ENCODE peak calls at places on chromosomes 1 and 21, in five cellular contexts. One of them, this sample, is unnamed.

GRCh38 chr1:10897981-10898728 is 101.7 kb upstream of the CASZ1 start:
- DNase-seq in pancreas: no peak
- DNase-seq in adipocyte: no peak
- DNase-seq in activated gamma-delta T cell treated with anti-CD3 and anti-CD28 coated beads, Interleukin-2, amount 50 U/mL, for 16 hours: no peak
- DNase-seq in nephron progenitor cell: peak
- DNase-seq in this sample: no peak

GRCh38 chr1:247448107-247448778 is 9.7 kb downstream of the OR2B11 start:
- DNase-seq in adipocyte: peak
- DNase-seq in pancreas: peak
- DNase-seq in nephron progenitor cell: peak
- DNase-seq in activated gamma-delta T cell treated with anti-CD3 and anti-CD28 coated beads, Interleukin-2, amount 50 U/mL, for 16 hours: no peak
- DNase-seq in this sample: peak

GRCh38 chr1:54791880-54792522 is 9.1 kb downstream of the TTC22 start:
- DNase-seq in adipocyte: no peak
- DNase-seq in nephron progenitor cell: peak
- DNase-seq in activated gamma-delta T cell treated with anti-CD3 and anti-CD28 coated beads, Interleukin-2, amount 50 U/mL, for 16 hours: no peak
- DNase-seq in pancreas: peak
- DNase-seq in this sample: peak

GRCh38 chr1:192869308-192869940 is 60.6 kb downstream of the RGS2 start:
- DNase-seq in adipocyte: peak
- DNase-seq in activated gamma-delta T cell treated with anti-CD3 and anti-CD28 coated beads, Interleukin-2, amount 50 U/mL, for 16 hours: no peak
- DNase-seq in pancreas: no peak
- DNase-seq in nephron progenitor cell: no peak
- DNase-seq in this sample: no peak

GRCh38 chr1:62516600-62516999 is 79.8 kb downstream of the USP1 start:
- DNase-seq in nephron progenitor cell: no peak
- DNase-seq in adipocyte: no peak
- DNase-seq in activated gamma-delta T cell treated with anti-CD3 and anti-CD28 coated beads, Interleukin-2, amount 50 U/mL, for 16 hours: no peak
- DNase-seq in pancreas: no peak
- DNase-seq in this sample: no peak

GRCh38 chr1:65804584-65804983 is 11.9 kb downstream of the PDE4B start:
- DNase-seq in activated gamma-delta T cell treated with anti-CD3 and anti-CD28 coated beads, Interleukin-2, amount 50 U/mL, for 16 hours: no peak
- DNase-seq in pancreas: no peak
- DNase-seq in adipocyte: no peak
- DNase-seq in nephron progenitor cell: no peak
- DNase-seq in this sample: no peak

GRCh38 chr1:26353210-26353859 is 595 bp downstream of the CRYBG2 start:
- DNase-seq in activated gamma-delta T cell treated with anti-CD3 and anti-CD28 coated beads, Interleukin-2, amount 50 U/mL, for 16 hours: no peak
- DNase-seq in pancreas: no peak
- DNase-seq in nephron progenitor cell: no peak
- DNase-seq in adipocyte: no peak
- DNase-seq in this sample: no peak

GRCh38 chr21:25568230-25568629 is 39.1 kb downstream of the MRPL39 start:
- DNase-seq in pancreas: no peak
- DNase-seq in activated gamma-delta T cell treated with anti-CD3 and anti-CD28 coated beads, Interleukin-2, amount 50 U/mL, for 16 hours: no peak
- DNase-seq in nephron progenitor cell: peak
- DNase-seq in adipocyte: no peak
- DNase-seq in this sample: no peak

GRCh38 chr1:39540504-39541031 is 36.0 kb downstream of the PABPC4 start:
- DNase-seq in nephron progenitor cell: no peak
- DNase-seq in pancreas: no peak
- DNase-seq in activated gamma-delta T cell treated with anti-CD3 and anti-CD28 coated beads, Interleukin-2, amount 50 U/mL, for 16 hours: no peak
- DNase-seq in adipocyte: no peak
- DNase-seq in this sample: peak

GRCh38 chr1:171881466-171881865 is 40.2 kb downstream of the DNM3 start:
- DNase-seq in activated gamma-delta T cell treated with anti-CD3 and anti-CD28 coated beads, Interleukin-2, amount 50 U/mL, for 16 hours: no peak
- DNase-seq in nephron progenitor cell: no peak
- DNase-seq in adipocyte: no peak
- DNase-seq in pancreas: no peak
- DNase-seq in this sample: no peak

GRCh38 chr1:167564592-167564991 is 11.0 kb upstream of the CREG1 start:
- DNase-seq in activated gamma-delta T cell treated with anti-CD3 and anti-CD28 coated beads, Interleukin-2, amount 50 U/mL, for 16 hours: no peak
- DNase-seq in adipocyte: peak
- DNase-seq in nephron progenitor cell: no peak
- DNase-seq in pancreas: no peak
- DNase-seq in this sample: peak

GRCh38 chr1:206419783-206420182 is 50.5 kb upstream of the IKBKE start:
- DNase-seq in pancreas: no peak
- DNase-seq in nephron progenitor cell: no peak
- DNase-seq in adipocyte: peak
- DNase-seq in activated gamma-delta T cell treated with anti-CD3 and anti-CD28 coated beads, Interleukin-2, amount 50 U/mL, for 16 hours: no peak
- DNase-seq in this sample: peak

GRCh38 chr1:195591917-195592672 is 1016.1 kb downstream of the KCNT2 start:
- DNase-seq in activated gamma-delta T cell treated with anti-CD3 and anti-CD28 coated beads, Interleukin-2, amount 50 U/mL, for 16 hours: no peak
- DNase-seq in pancreas: no peak
- DNase-seq in nephron progenitor cell: no peak
- DNase-seq in adipocyte: peak
- DNase-seq in this sample: peak

GRCh38 chr1:183267646-183268431 is 81.8 kb downstream of the LAMC2 start:
- DNase-seq in nephron progenitor cell: no peak
- DNase-seq in adipocyte: peak
- DNase-seq in activated gamma-delta T cell treated with anti-CD3 and anti-CD28 coated beads, Interleukin-2, amount 50 U/mL, for 16 hours: no peak
- DNase-seq in pancreas: no peak
- DNase-seq in this sample: peak

GRCh38 chr1:198856601-198857000 is 217.8 kb downstream of the PTPRC start:
- DNase-seq in activated gamma-delta T cell treated with anti-CD3 and anti-CD28 coated beads, Interleukin-2, amount 50 U/mL, for 16 hours: no peak
- DNase-seq in nephron progenitor cell: no peak
- DNase-seq in pancreas: no peak
- DNase-seq in adipocyte: no peak
- DNase-seq in this sample: peak

GRCh38 chr1:25774921-25775774 is 24.8 kb upstream of the SELENON start:
- DNase-seq in adipocyte: no peak
- DNase-seq in nephron progenitor cell: no peak
- DNase-seq in pancreas: no peak
- DNase-seq in activated gamma-delta T cell treated with anti-CD3 and anti-CD28 coated beads, Interleukin-2, amount 50 U/mL, for 16 hours: peak
- DNase-seq in this sample: peak

GRCh38 chr1:202880961-202881460 is 7.9 kb downstream of the RABIF start:
- DNase-seq in nephron progenitor cell: no peak
- DNase-seq in pancreas: no peak
- DNase-seq in activated gamma-delta T cell treated with anti-CD3 and anti-CD28 coated beads, Interleukin-2, amount 50 U/mL, for 16 hours: no peak
- DNase-seq in adipocyte: no peak
- DNase-seq in this sample: no peak

GRCh38 chr1:229425564-229426159 is 8.2 kb downstream of the ACTA1 start:
- DNase-seq in activated gamma-delta T cell treated with anti-CD3 and anti-CD28 coated beads, Interleukin-2, amount 50 U/mL, for 16 hours: no peak
- DNase-seq in adipocyte: no peak
- DNase-seq in nephron progenitor cell: no peak
- DNase-seq in pancreas: no peak
- DNase-seq in this sample: no peak

GRCh38 chr1:30704765-30705509 is 18.4 kb downstream of the MATN1 start:
- DNase-seq in nephron progenitor cell: no peak
- DNase-seq in activated gamma-delta T cell treated with anti-CD3 and anti-CD28 coated beads, Interleukin-2, amount 50 U/mL, for 16 hours: no peak
- DNase-seq in adipocyte: no peak
- DNase-seq in pancreas: no peak
- DNase-seq in this sample: no peak

GRCh38 chr1:226108935-226109828 is 46.7 kb downstream of the H3-3A start:
- DNase-seq in adipocyte: no peak
- DNase-seq in pancreas: no peak
- DNase-seq in nephron progenitor cell: no peak
- DNase-seq in activated gamma-delta T cell treated with anti-CD3 and anti-CD28 coated beads, Interleukin-2, amount 50 U/mL, for 16 hours: no peak
- DNase-seq in this sample: peak

GRCh38 chr21:20026517-20026916 is 971.7 kb upstream of the NCAM2 start:
- DNase-seq in activated gamma-delta T cell treated with anti-CD3 and anti-CD28 coated beads, Interleukin-2, amount 50 U/mL, for 16 hours: no peak
- DNase-seq in pancreas: no peak
- DNase-seq in adipocyte: no peak
- DNase-seq in nephron progenitor cell: no peak
- DNase-seq in this sample: no peak

GRCh38 chr21:32494946-32495703 is 82.6 kb downstream of the EVA1C start:
- DNase-seq in adipocyte: peak
- DNase-seq in pancreas: no peak
- DNase-seq in nephron progenitor cell: no peak
- DNase-seq in activated gamma-delta T cell treated with anti-CD3 and anti-CD28 coated beads, Interleukin-2, amount 50 U/mL, for 16 hours: no peak
- DNase-seq in this sample: peak

GRCh38 chr1:216721878-216722277 is 1.4 kb downstream of the ESRRG start:
- DNase-seq in adipocyte: no peak
- DNase-seq in nephron progenitor cell: no peak
- DNase-seq in activated gamma-delta T cell treated with anti-CD3 and anti-CD28 coated beads, Interleukin-2, amount 50 U/mL, for 16 hours: no peak
- DNase-seq in pancreas: no peak
- DNase-seq in this sample: no peak

GRCh38 chr1:170530972-170531757 is 801 bp upstream of the GORAB start:
- DNase-seq in nephron progenitor cell: no peak
- DNase-seq in activated gamma-delta T cell treated with anti-CD3 and anti-CD28 coated beads, Interleukin-2, amount 50 U/mL, for 16 hours: no peak
- DNase-seq in adipocyte: peak
- DNase-seq in pancreas: peak
- DNase-seq in this sample: peak

GRCh38 chr1:20484526-20485462 is 1.2 kb downstream of the CAMK2N1 start:
- DNase-seq in nephron progenitor cell: peak
- DNase-seq in activated gamma-delta T cell treated with anti-CD3 and anti-CD28 coated beads, Interleukin-2, amount 50 U/mL, for 16 hours: no peak
- DNase-seq in pancreas: no peak
- DNase-seq in adipocyte: peak
- DNase-seq in this sample: peak

GRCh38 chr1:92936865-92937264 is 24.4 kb downstream of the DIPK1A start:
- DNase-seq in pancreas: no peak
- DNase-seq in activated gamma-delta T cell treated with anti-CD3 and anti-CD28 coated beads, Interleukin-2, amount 50 U/mL, for 16 hours: no peak
- DNase-seq in nephron progenitor cell: no peak
- DNase-seq in adipocyte: no peak
- DNase-seq in this sample: no peak

GRCh38 chr21:38561613-38562012 is 63.3 kb upstream of the ERG start:
- DNase-seq in activated gamma-delta T cell treated with anti-CD3 and anti-CD28 coated beads, Interleukin-2, amount 50 U/mL, for 16 hours: no peak
- DNase-seq in pancreas: no peak
- DNase-seq in adipocyte: no peak
- DNase-seq in nephron progenitor cell: no peak
- DNase-seq in this sample: no peak

GRCh38 chr1:178143730-178144343 is 49.9 kb downstream of the RASAL2 start:
- DNase-seq in pancreas: no peak
- DNase-seq in nephron progenitor cell: no peak
- DNase-seq in adipocyte: peak
- DNase-seq in activated gamma-delta T cell treated with anti-CD3 and anti-CD28 coated beads, Interleukin-2, amount 50 U/mL, for 16 hours: no peak
- DNase-seq in this sample: peak

GRCh38 chr1:22721122-22721873 is 10.7 kb downstream of the EPHB2 start:
- DNase-seq in nephron progenitor cell: no peak
- DNase-seq in activated gamma-delta T cell treated with anti-CD3 and anti-CD28 coated beads, Interleukin-2, amount 50 U/mL, for 16 hours: no peak
- DNase-seq in adipocyte: no peak
- DNase-seq in pancreas: no peak
- DNase-seq in this sample: no peak

GRCh38 chr1:33823830-33824229 is 40.0 kb upstream of the HMGB4 start:
- DNase-seq in adipocyte: no peak
- DNase-seq in pancreas: no peak
- DNase-seq in nephron progenitor cell: no peak
- DNase-seq in activated gamma-delta T cell treated with anti-CD3 and anti-CD28 coated beads, Interleukin-2, amount 50 U/mL, for 16 hours: no peak
- DNase-seq in this sample: no peak

GRCh38 chr21:45386728-45387371 is 18.1 kb upstream of the COL18A1 start:
- DNase-seq in adipocyte: peak
- DNase-seq in pancreas: peak
- DNase-seq in activated gamma-delta T cell treated with anti-CD3 and anti-CD28 coated beads, Interleukin-2, amount 50 U/mL, for 16 hours: no peak
- DNase-seq in nephron progenitor cell: no peak
- DNase-seq in this sample: peak

GRCh38 chr1:25903986-25904385 is 2.2 kb downstream of the STMN1 start:
- DNase-seq in nephron progenitor cell: no peak
- DNase-seq in pancreas: no peak
- DNase-seq in activated gamma-delta T cell treated with anti-CD3 and anti-CD28 coated beads, Interleukin-2, amount 50 U/mL, for 16 hours: no peak
- DNase-seq in adipocyte: no peak
- DNase-seq in this sample: no peak

GRCh38 chr1:156124557-156125483 is 10.3 kb downstream of the LMNA start:
- DNase-seq in activated gamma-delta T cell treated with anti-CD3 and anti-CD28 coated beads, Interleukin-2, amount 50 U/mL, for 16 hours: no peak
- DNase-seq in adipocyte: peak
- DNase-seq in pancreas: no peak
- DNase-seq in nephron progenitor cell: no peak
- DNase-seq in this sample: peak